ENCODE peak calls at places on chromosomes 4 and X, in ten cellular contexts. G is iris pigment epithelial cell; V is dermis blood vessel endothelial cell; N is stimulated activated CD8-positive, alpha-beta memory T cell treated with anti-CD3 and anti-CD28 coated beads, Interleukin-15, amount 100 ng/mL, for 24 hours; H is substantia nigra; Z is AML-193; I is stimulated activated CD4-positive, alpha-beta T cell treated with anti-CD3 and anti-CD28 coated beads, Interleukin-12 subunit alpha, Interleukin-12 subunit beta, amount 100 ng/mL, for 48 hours; F is pons; C is mammary epithelial cell; B is CD4-positive, alpha-beta T cell. O is an unnamed sample.

GRCh38 chrX:9071031-9071650 is 37.2 kb upstream of the FAM9B start:
- DNase-seq in G (peak; percentile 16), V (peak; percentile 39), N (no peak), H (no peak), Z (no peak), I (no peak), F (peak; percentile 1), C (no peak), B (no peak), O (no peak)

GRCh38 chr4:75912968-75913367 is 10.7 kb upstream of the PPEF2 start:
- DNase-seq in G (no peak), V (no peak), N (no peak), H (no peak), Z (no peak), I (no peak), F (no peak), C (no peak), B (no peak), O (no peak)

GRCh38 chrX:46551494-46552128 is 6.4 kb upstream of the ZNF674 start:
- DNase-seq in G (peak; percentile 77), V (no peak), N (no peak), H (no peak), Z (no peak), I (no peak), F (no peak), C (no peak), B (no peak), O (no peak)

GRCh38 chr4:77006753-77007355 is 57.3 kb downstream of the SEPTIN11 start:
- DNase-seq in G (no peak), V (no peak), N (no peak), H (no peak), Z (no peak), I (no peak), F (no peak), C (no peak), B (no peak), O (no peak)

GRCh38 chrX:21400408-21401121 is 26.3 kb downstream of the CNKSR2 start:
- DNase-seq in G (no peak), V (no peak), N (no peak), H (no peak), Z (no peak), I (no peak), F (no peak), C (no peak), B (no peak), O (no peak)

GRCh38 chrX:141142946-141143345 is 34.0 kb downstream of the LDOC1 start:
- DNase-seq in G (peak; percentile 80), V (no peak), N (no peak), H (no peak), Z (no peak), I (no peak), F (no peak), C (no peak), B (no peak), O (no peak)

GRCh38 chr4:98688416-98689290 is 30.2 kb upstream of the TSPAN5 start:
- DNase-seq in G (peak; percentile 78), V (peak; percentile 89), N (no peak), H (no peak), Z (no peak), I (peak; percentile 18), F (no peak), C (peak; percentile 18), B (no peak), O (no peak)

GRCh38 chrX:9241427-9241826 is 207.5 kb upstream of the FAM9B start:
- DNase-seq in G (no peak), V (no peak), N (no peak), H (no peak), Z (no peak), I (no peak), F (no peak), C (no peak), B (no peak), O (no peak)

GRCh38 chr4:141388483-141388882 is 167.8 kb downstream of the ZNF330 start:
- DNase-seq in G (peak; percentile 97), V (no peak), N (no peak), H (no peak), Z (no peak), I (no peak), F (no peak), C (peak; percentile 70), B (no peak), O (no peak)

O was measured in GDM1.